ENCODE peak calls at places on chromosomes 5 and 9, in five cellular contexts. B is astrocyte of the cerebellum; Q is heart right ventricle; K is lower lobe of right lung; L is CD8-positive, alpha-beta T cell. D is an unnamed sample.

GRCh38 chr9:9352877-9353481 is 1259.8 kb downstream of the PTPRD start:
- DNase-seq in B (no peak), Q (no peak), K (no peak), L (no peak), D (no peak)

GRCh38 chr5:17443333-17444125 is 54.5 kb upstream of the TAF11L2 start:
- DNase-seq in B (no peak), Q (no peak), K (peak; percentile 76), L (no peak), D (no peak)

GRCh38 chr9:32251539-32251938 is 132.9 kb upstream of the ACO1 start:
- DNase-seq in B (peak; percentile 19), Q (no peak), K (no peak), L (no peak), D (no peak)

GRCh38 chr5:135313405-135313804 is 85.6 kb downstream of the MACROH2A1 start:
- DNase-seq in B (no peak), Q (no peak), K (no peak), L (no peak), D (no peak)

GRCh38 chr5:116289276-116289675 is 204.5 kb downstream of the COMMD10 start:
- DNase-seq in B (no peak), Q (no peak), K (no peak), L (no peak), D (no peak)

GRCh38 chr9:5587024-5587423 is 41.9 kb upstream of the RIC1 start:
- DNase-seq in B (no peak), Q (no peak), K (no peak), L (no peak), D (no peak)

GRCh38 chr5:22908129-22908528 is 55.0 kb upstream of the CDH12 start:
- DNase-seq in B (no peak), Q (no peak), K (no peak), L (no peak), D (no peak)

GRCh38 chr5:145536133-145536532 is 299.0 kb downstream of the PRELID2 start:
- DNase-seq in B (no peak), Q (no peak), K (no peak), L (no peak), D (no peak)

GRCh38 chr9:124869466-124869985 is 7.6 kb downstream of the ARPC5L start:
- DNase-seq in B (no peak), Q (no peak), K (no peak), L (peak; percentile 56), D (no peak)

GRCh38 chr5:144028644-144029043 is 141.8 kb downstream of the YIPF5 start:
- DNase-seq in B (peak; percentile 27), Q (no peak), K (no peak), L (no peak), D (no peak)

GRCh38 chr5:173468821-173469251 is 140.6 kb upstream of the STC2 start:
- DNase-seq in B (no peak), Q (no peak), K (no peak), L (no peak), D (no peak)

GRCh38 chr5:116361171-116361967 is 213.3 kb downstream of the SEMA6A start:
- DNase-seq in B (no peak), Q (peak; percentile 78), K (peak; percentile 51), L (no peak), D (no peak)

GRCh38 chr5:177362871-177363507 is 5.3 kb downstream of the RGS14 start:
- DNase-seq in B (no peak), Q (peak; percentile 68), K (peak; percentile 79), L (peak; percentile 68), D (peak; percentile 73)

GRCh38 chr5:134982230-134982629 is 14.5 kb downstream of the CATSPER3 start:
- DNase-seq in B (no peak), Q (no peak), K (no peak), L (no peak), D (no peak)

GRCh38 chr5:120457839-120458507 is 6.1 kb upstream of the PRR16 start:
- DNase-seq in B (no peak), Q (peak; percentile 80), K (peak; percentile 82), L (peak; percentile 51), D (peak; percentile 70)

GRCh38 chr9:135165003-135165711 is 77.7 kb downstream of the OLFM1 start:
- DNase-seq in B (no peak), Q (no peak), K (no peak), L (no peak), D (no peak)

GRCh38 chr5:14775857-14776256 is 95.7 kb downstream of the ANKH start:
- DNase-seq in B (no peak), Q (peak; percentile 30), K (no peak), L (no peak), D (no peak)

GRCh38 chr5:144549580-144549979 is 378.9 kb downstream of the KCTD16 start:
- DNase-seq in B (peak; percentile 94), Q (no peak), K (no peak), L (no peak), D (peak; percentile 18)

GRCh38 chr9:137219757-137220316 is 2.2 kb downstream of the RNF208 start:
- DNase-seq in B (no peak), Q (no peak), K (no peak), L (no peak), D (no peak)

GRCh38 chr5:10424124-10424731 is 17.5 kb upstream of the ROPN1L start:
- DNase-seq in B (peak; percentile 44), Q (no peak), K (no peak), L (peak; percentile 28), D (no peak)

GRCh38 chr9:7756088-7756487 is 43.5 kb downstream of the DMAC1 start:
- DNase-seq in B (no peak), Q (no peak), K (no peak), L (no peak), D (no peak)

GRCh38 chr9:84744726-84745125 is 75.2 kb downstream of the NTRK2 start:
- DNase-seq in B (no peak), Q (no peak), K (no peak), L (no peak), D (no peak)

GRCh38 chr9:134496413-134497282 is 145.0 kb upstream of the COL5A1 start:
- DNase-seq in B (peak; percentile 11), Q (no peak), K (no peak), L (no peak), D (no peak)

GRCh38 chr9:72454871-72455471 is 66.4 kb upstream of the TMC1 start:
- DNase-seq in B (no peak), Q (no peak), K (no peak), L (no peak), D (no peak)

GRCh38 chr9:89746385-89747116 is 141.7 kb downstream of the GADD45G start:
- DNase-seq in B (peak; percentile 12), Q (peak; percentile 37), K (no peak), L (no peak), D (no peak)

GRCh38 chr9:15509931-15510788 is 610 bp downstream of the PSIP1 start:
- DNase-seq in B (no peak), Q (peak; percentile 50), K (peak; percentile 51), L (peak; percentile 71), D (no peak)

GRCh38 chr9:133331641-133332380 is 4.2 kb downstream of the SURF6 start:
- DNase-seq in B (no peak), Q (no peak), K (peak; percentile 44), L (no peak), D (no peak)

GRCh38 chr5:176611435-176611834 is 1.5 kb upstream of the GPRIN1 start:
- DNase-seq in B (peak; percentile 80), Q (peak; percentile 79), K (peak; percentile 70), L (peak; percentile 56), D (peak; percentile 79)

GRCh38 chr9:127148014-127148413 is 25.6 kb upstream of the ANGPTL2 start:
- DNase-seq in B (no peak), Q (no peak), K (no peak), L (no peak), D (no peak)

GRCh38 chr5:96315431-96315830 is 117.6 kb downstream of the PCSK1 start:
- DNase-seq in B (no peak), Q (no peak), K (no peak), L (no peak), D (no peak)
- H3K4me3 ChIP-seq in B (no peak overlapping the region), Q (no peak overlapping the region), K (no peak overlapping the region), L (no peak overlapping the region), D (no peak overlapping the region)

GRCh38 chr9:129568560-129569505 is 52.1 kb downstream of the C9orf50 start:
- DNase-seq in B (no peak), Q (peak; percentile 56), K (peak; percentile 56), L (peak; percentile 35), D (no peak)
- TF ChIP-seq CTCF in B (no peak), Q (no peak), K (no peak), L (no peak), D (no peak)

GRCh38 chr5:87136733-87137132 is 130.9 kb upstream of the RASA1 start:
- DNase-seq in B (no peak), Q (no peak), K (no peak), L (no peak), D (no peak)

GRCh38 chr5:87139795-87140194 is 127.9 kb upstream of the RASA1 start:
- DNase-seq in B (no peak), Q (no peak), K (no peak), L (no peak), D (no peak)

GRCh38 chr5:87138091-87138819 is 129.4 kb upstream of the RASA1 start:
- DNase-seq in B (no peak), Q (no peak), K (no peak), L (no peak), D (no peak)

GRCh38 chr5:87136096-87136495 is 131.6 kb upstream of the RASA1 start:
- DNase-seq in B (no peak), Q (no peak), K (no peak), L (no peak), D (no peak)

DNA sequence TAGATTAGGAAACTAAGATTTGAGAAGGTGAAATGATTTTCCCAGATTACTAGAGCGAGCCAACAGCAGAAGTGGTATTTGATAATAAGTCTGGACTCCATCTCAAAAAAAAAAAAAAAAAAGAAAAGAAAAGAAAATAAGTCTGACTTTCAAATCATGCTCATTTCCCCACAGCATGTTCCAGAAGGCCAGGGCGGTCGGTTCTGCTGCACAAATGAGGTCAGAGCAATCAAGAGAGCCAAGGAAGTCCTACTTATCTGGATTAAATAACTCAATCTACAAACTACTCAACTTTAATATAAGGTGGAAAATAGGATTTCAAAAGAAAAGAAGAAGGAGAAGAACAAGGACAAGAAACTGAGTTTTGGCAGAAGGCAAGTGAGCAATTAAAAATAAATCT is 130.4 kb upstream of the RASA1 start:
- DNase-seq in B (no peak), Q (peak; percentile 27), K (no peak), L (no peak), D (no peak)
- H3K4me3 ChIP-seq in B (no peak overlapping the region), Q (no peak overlapping the region), K (no peak overlapping the region), L (no peak overlapping the region), D (no peak overlapping the region)

GRCh38 chr5:111587728-111588127 is 75.4 kb upstream of the STARD4 start:
- DNase-seq in B (no peak), Q (no peak), K (no peak), L (no peak), D (no peak)

GRCh38 chr5:111583761-111584203 is 71.4 kb upstream of the STARD4 start:
- DNase-seq in B (no peak), Q (no peak), K (no peak), L (no peak), D (no peak)

GRCh38 chr5:111584651-111585050 is 72.3 kb upstream of the STARD4 start:
- DNase-seq in B (no peak), Q (no peak), K (no peak), L (no peak), D (no peak)

GRCh38 chr5:111585291-111585690 is 73.0 kb upstream of the STARD4 start:
- DNase-seq in B (no peak), Q (no peak), K (no peak), L (no peak), D (no peak)

DNA sequence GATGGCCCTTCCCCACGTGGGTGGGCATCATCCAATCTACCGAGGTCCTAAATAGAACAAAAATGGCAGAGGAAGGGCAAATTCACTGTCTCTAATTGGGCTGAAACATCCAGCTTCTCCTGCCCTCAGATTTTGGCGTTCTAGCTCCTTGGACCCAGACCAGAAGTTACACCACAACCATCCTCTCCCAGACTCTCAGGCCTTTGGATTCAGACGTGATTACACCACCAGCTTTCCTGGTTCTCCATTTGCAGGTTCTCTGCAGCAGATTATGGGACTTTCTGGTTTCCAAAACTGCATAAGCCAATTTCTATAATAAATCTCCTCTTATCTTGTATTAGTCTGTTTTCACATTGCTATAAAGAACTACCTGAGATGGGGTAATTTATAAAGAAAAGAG is 73.6 kb upstream of the STARD4 start:
- DNase-seq in B (no peak), Q (no peak), K (no peak), L (no peak), D (no peak)
- TF ChIP-seq CTCF in B (no peak), Q (no peak), K (no peak), L (no peak), D (no peak)